ENCODE peak calls at places on chromosomes 12 and 14, in ten cellular contexts. A is HEK293T; E is central memory CD4-positive, alpha-beta T cell; X is astrocyte of the spinal cord; L is activated T-cell treated with anti-CD3 and anti-CD28 coated beads for 24 hours; I is CD8-positive, alpha-beta T cell; M is Peyer's patch; C is stimulated activated CD4-positive, alpha-beta T cell treated with anti-CD3 and anti-CD28 coated beads, Interleukin-4, amount 100 ng/mL, for 4 hours; P is NCI-H1092; W is body of pancreas. Y is an unnamed sample.

GRCh38 chr12:116213885-116214527 is 63.5 kb downstream of the MED13L start:
- DNase-seq in A (no peak), E (no peak), X (no peak), L (no peak), I (no peak), M (no peak), C (no peak), P (no peak), W (no peak), Y (no peak)

GRCh38 chr12:132525833-132526455 is 36.0 kb downstream of the FBRSL1 start:
- DNase-seq in A (no peak), E (no peak), X (no peak), L (no peak), I (no peak), M (no peak), C (no peak), P (no peak), W (no peak), Y (no peak)

GRCh38 chr12:18799140-18799446 is 61.2 kb downstream of the CAPZA3 start:
- DNase-seq in A (no peak), E (no peak), X (no peak), L (no peak), I (no peak), M (no peak), C (no peak), P (no peak), W (no peak), Y (no peak)

GRCh38 chr12:98352218-98352811 is 163.1 kb upstream of the TMPO start:
- DNase-seq in A (no peak), E (no peak), X (peak; percentile 91), L (no peak), I (no peak), M (no peak), C (no peak), P (no peak), W (no peak), Y (no peak)

GRCh38 chr12:93191461-93191860 is 186.3 kb upstream of the NUDT4 start:
- DNase-seq in A (no peak), E (no peak), X (no peak), L (no peak), I (no peak), M (no peak), C (no peak), P (no peak), W (no peak), Y (no peak)

GRCh38 chr12:31006416-31007152 is 67.1 kb upstream of the DDX11 start:
- DNase-seq in A (no peak), E (no peak), X (no peak), L (no peak), I (no peak), M (no peak), C (no peak), P (no peak), W (no peak), Y (no peak)

GRCh38 chr12:92108651-92109050 is 37.0 kb downstream of the BTG1 start:
- DNase-seq in A (peak; percentile 40), E (no peak), X (peak; percentile 56), L (no peak), I (no peak), M (no peak), C (no peak), P (no peak), W (no peak), Y (peak; percentile 47)

GRCh38 chr14:95128140-95128539 is 29.2 kb downstream of the DICER1 start:
- DNase-seq in A (no peak), E (no peak), X (no peak), L (no peak), I (no peak), M (no peak), C (no peak), P (no peak), W (peak; percentile 32), Y (no peak)

GRCh38 chr14:69506241-69506595 is 21.7 kb downstream of the PLEKHD1 start:
- DNase-seq in A (no peak), E (no peak), X (no peak), L (no peak), I (no peak), M (no peak), C (no peak), P (no peak), W (no peak), Y (no peak)

GRCh38 chr14:21039059-21039422 is 3.1 kb upstream of the RNASE7 start:
- DNase-seq in A (no peak), E (no peak), X (peak; percentile 35), L (no peak), I (no peak), M (peak; percentile 34), C (no peak), P (peak; percentile 14), W (peak; percentile 95), Y (peak; percentile 65)

GRCh38 chr12:113396828-113397496 is 6.7 kb downstream of the SDS start:
- DNase-seq in A (no peak), E (no peak), X (no peak), L (no peak), I (no peak), M (no peak), C (no peak), P (no peak), W (no peak), Y (no peak)

GRCh38 chr12:130715996-130716917 is at the start of gene RIMBP2:
- DNase-seq in A (no peak), E (no peak), X (no peak), L (no peak), I (no peak), M (no peak), C (no peak), P (peak; percentile 65), W (peak; percentile 41), Y (peak; percentile 77)

GRCh38 chr12:57765698-57766463 is 997 bp downstream of the CYP27B1 start:
- DNase-seq in A (no peak), E (no peak), X (no peak), L (no peak), I (no peak), M (no peak), C (no peak), P (no peak), W (peak; percentile 38), Y (no peak)

GRCh38 chr12:27549801-27550652 is 26.0 kb downstream of the PPFIBP1 start:
- DNase-seq in A (peak; percentile 53), E (no peak), X (peak; percentile 96), L (no peak), I (no peak), M (peak; percentile 33), C (no peak), P (peak; percentile 16), W (peak; percentile 91), Y (peak; percentile 7)

GRCh38 chr12:124923906-124924734 is 9.7 kb upstream of the UBC start:
- DNase-seq in A (no peak), E (no peak), X (peak; percentile 61), L (no peak), I (no peak), M (no peak), C (no peak), P (no peak), W (no peak), Y (no peak)